ENCODE peak calls at places on chromosomes 16 and 17, in seven cellular contexts. P is CD4-positive, alpha-beta T cell; X is astrocyte of the cerebellum; K is stimulated activated CD8-positive, alpha-beta memory T cell treated with anti-CD3 and anti-CD28 coated beads, Interleukin-15, amount 100 ng/mL, for 48 hours; G is A172; H is activated T-helper 1 cell treated with anti-CD3 and anti-CD28 coated beads, Interleukin-12 subunit alpha, Interleukin-12 subunit beta, Interleukin-2, Interleukin-4 antibody, amounts not matched to agents 30 ng/mL and 10 ng/mL and 1 ng/mL, durations not matched to agents 14 hours and 24 hours and 36 hours; F is KG1. T is an unnamed sample.

GRCh38 chr16:69773255-69773947 is 11.3 kb downstream of the WWP2 start:
- DNase-seq in G (no peak), K (no peak), F (no peak), P (no peak), X (no peak), H (no peak), T (no peak)

GRCh38 chr16:87686697-87687570 is 78.9 kb downstream of the KLHDC4 start:
- DNase-seq in H (no peak), G (no peak), X (no peak), K (no peak), P (no peak), F (no peak), T (no peak)

GRCh38 chr16:15751940-15752339 is 101.9 kb downstream of the NDE1 start:
- DNase-seq in X (no peak), K (no peak), G (no peak), P (no peak), F (no peak), H (no peak), T (no peak)

GRCh38 chr16:24999856-25000447 is 15.2 kb downstream of the ARHGAP17 start:
- DNase-seq in F (no peak), P (no peak), H (no peak), X (no peak), G (no peak), K (no peak), T (no peak)

GRCh38 chr17:77425791-77426641 is 285.2 kb downstream of the SEC14L1 start:
- DNase-seq in F (no peak), H (no peak), P (peak), K (peak), G (peak), X (peak), T (no peak)

GRCh38 chr17:61744252-61744651 is 119.1 kb downstream of the BRIP1 start:
- DNase-seq in F (no peak), G (no peak), H (no peak), K (no peak), P (no peak), X (no peak), T (no peak)

GRCh38 chr16:19162085-19162484 is 6.0 kb upstream of the SYT17 start:
- DNase-seq in P (no peak), H (no peak), F (no peak), K (no peak), X (no peak), G (no peak), T (no peak)

GRCh38 chr17:2796164-2797140 is at the start of gene RAP1GAP2:
- DNase-seq in K (peak), G (no peak), X (no peak), H (peak), P (peak), F (peak), T (peak)

GRCh38 chr17:2075336-2076056 is 20.6 kb downstream of the HIC1 start:
- DNase-seq in X (no peak), P (no peak), G (peak), K (no peak), H (no peak), F (no peak), T (no peak)

GRCh38 chr17:56108811-56109284 is 44.4 kb upstream of the ANKFN1 start:
- DNase-seq in X (no peak), H (no peak), F (no peak), G (no peak), P (no peak), K (no peak), T (no peak)

GRCh38 chr16:11145173-11145820 is 110.7 kb downstream of the SOCS1 start:
- DNase-seq in F (no peak), P (no peak), X (no peak), G (no peak), H (no peak), K (no peak), T (no peak)

GRCh38 chr17:34895388-34895787 is 65.9 kb downstream of the CCT6B start:
- DNase-seq in F (no peak), G (no peak), P (no peak), X (no peak), K (no peak), H (no peak), T (no peak)

GRCh38 chr16:619476-620100 is 11.2 kb upstream of the WFIKKN1 start:
- DNase-seq in G (no peak), K (no peak), P (no peak), F (no peak), H (no peak), X (no peak), T (no peak)

GRCh38 chr16:10577305-10578202 is 2.8 kb downstream of the EMP2 start:
- DNase-seq in P (no peak), X (no peak), K (no peak), H (no peak), F (no peak), G (no peak), T (no peak)

GRCh38 chr17:67658265-67658664 is 59.5 kb upstream of the NOL11 start:
- DNase-seq in H (no peak), X (no peak), K (no peak), G (no peak), P (no peak), F (no peak), T (no peak)

GRCh38 chr17:60573139-60573975 is 26.6 kb upstream of the PPM1D start:
- DNase-seq in K (no peak), P (no peak), H (no peak), G (peak), X (no peak), F (no peak), T (no peak)

GRCh38 chr17:17139972-17140589 is 66.1 kb downstream of the PLD6 start:
- DNase-seq in F (no peak), G (peak), K (no peak), P (no peak), H (no peak), X (no peak), T (no peak)

GRCh38 chr16:84959045-84959576 is 52.2 kb downstream of the ZDHHC7 start:
- DNase-seq in G (no peak), P (no peak), X (no peak), K (no peak), F (no peak), H (no peak), T (no peak)

GRCh38 chr16:6827272-6827671 is 505.4 kb upstream of the RBFOX1 start:
- DNase-seq in F (no peak), P (no peak), K (no peak), H (no peak), X (no peak), G (no peak), T (peak)

GRCh38 chr17:57407287-57408063 is 151.2 kb downstream of the MSI2 start:
- DNase-seq in P (no peak), F (no peak), X (no peak), G (no peak), K (no peak), H (no peak), T (no peak)

GRCh38 chr17:77090476-77090875 is 50.3 kb upstream of the SEC14L1 start:
- DNase-seq in K (no peak), F (no peak), P (no peak), X (no peak), G (no peak), H (no peak), T (no peak)

GRCh38 chr17:81020767-81021497 is 14.0 kb upstream of the BAIAP2 start:
- DNase-seq in K (no peak), F (peak), P (no peak), G (peak), H (no peak), X (no peak), T (no peak)

GRCh38 chr17:49703557-49704277 is 4.0 kb downstream of the SLC35B1 start:
- DNase-seq in K (no peak), P (no peak), H (no peak), G (peak), F (no peak), X (peak), T (no peak)

GRCh38 chr16:81786868-81787267 is 7.8 kb downstream of the PLCG2 start:
- DNase-seq in G (no peak), K (no peak), X (no peak), P (no peak), H (no peak), F (no peak), T (no peak)

GRCh38 chr17:49224198-49224996 is 6.2 kb downstream of the PHOSPHO1 start:
- DNase-seq in F (no peak), X (no peak), K (no peak), H (peak), P (peak), G (no peak), T (no peak)

GRCh38 chr16:84718-85452 is 6.9 kb downstream of the MPG start:
- DNase-seq in G (peak), K (peak), F (peak), H (peak), P (no peak), X (no peak), T (peak)

GRCh38 chr16:68350951-68351350 is 40.1 kb downstream of the PRMT7 start:
- DNase-seq in G (no peak), K (no peak), X (no peak), P (no peak), F (no peak), H (no peak), T (no peak)